ENCODE peak calls at places on chromosomes 11 and 22, in seven cellular contexts. F, P, G, L, O, Q and I are unnamed samples.

GRCh38 chr11:119942021-119942420 is 195.9 kb downstream of the TRIM29 start:
- DNase-seq in F (no peak), P (no peak), G (no peak), L (no peak), O (no peak), Q (no peak), I (no peak)

GRCh38 chr22:38829485-38829884 is 14.3 kb downstream of the NPTXR start:
- DNase-seq in F (no peak), P (no peak), G (no peak), L (no peak), O (no peak), Q (no peak), I (no peak)

GRCh38 chr11:130781906-130782305 is 134.4 kb downstream of the SNX19 start:
- DNase-seq in F (no peak), P (no peak), G (no peak), L (no peak), O (no peak), Q (no peak), I (no peak)

GRCh38 chr11:88656960-88657738 is 319.6 kb upstream of the CTSC start:
- DNase-seq in F (no peak), P (no peak), G (no peak), L (no peak), O (no peak), Q (no peak), I (no peak)

GRCh38 chr22:47434336-47435203 is 672.1 kb downstream of the TBC1D22A start:
- DNase-seq in F (no peak), P (no peak), G (no peak), L (no peak), O (no peak), Q (no peak), I (no peak)

GRCh38 chr11:18650859-18651557 is 16.9 kb upstream of the SPTY2D1 start:
- DNase-seq in F (no peak), P (peak), G (no peak), L (no peak), O (peak), Q (peak), I (peak)

GRCh38 chr11:122853971-122854446 is 15.7 kb downstream of the CRTAM start:
- DNase-seq in F (no peak), P (peak), G (peak), L (no peak), O (no peak), Q (peak), I (peak)

GRCh38 chr11:1202776-1203504 is 19.9 kb upstream of the MUC5B start:
- DNase-seq in F (peak), P (peak), G (peak), L (no peak), O (peak), Q (peak), I (peak)

GRCh38 chr11:46127150-46127638 is 5.9 kb upstream of the PHF21A start:
- DNase-seq in F (no peak), P (peak), G (no peak), L (no peak), O (no peak), Q (peak), I (peak)

GRCh38 chr11:61890536-61891330 is 612 bp downstream of the FADS3 start:
- DNase-seq in F (peak), P (peak), G (no peak), L (no peak), O (no peak), Q (peak), I (peak)

GRCh38 chr11:124329787-124330478 is 9.9 kb upstream of the OR8D2 start:
- DNase-seq in F (no peak), P (no peak), G (no peak), L (no peak), O (no peak), Q (no peak), I (no peak)

GRCh38 chr11:111548542-111548941 is 8.0 kb downstream of the LAYN start:
- DNase-seq in F (no peak), P (no peak), G (no peak), L (no peak), O (no peak), Q (no peak), I (no peak)

GRCh38 chr11:44286268-44286880 is 23.6 kb downstream of the ALX4 start:
- DNase-seq in F (no peak), P (peak), G (peak), L (no peak), O (peak), Q (peak), I (peak)

GRCh38 chr22:43891360-43892182 is at the start of gene PNPLA5:
- DNase-seq in F (peak), P (no peak), G (no peak), L (no peak), O (no peak), Q (no peak), I (no peak)

GRCh38 chr22:21865041-21865440 is 2.4 kb downstream of the MAPK1 start:
- DNase-seq in F (no peak), P (no peak), G (no peak), L (no peak), O (peak), Q (no peak), I (no peak)

GRCh38 chr11:86067230-86068137 is 1.4 kb downstream of the PICALM start:
- DNase-seq in F (no peak), P (peak), G (no peak), L (no peak), O (no peak), Q (peak), I (peak)

GRCh38 chr11:96338910-96339703 is 3.9 kb downstream of the MAML2 start:
- DNase-seq in F (no peak), P (no peak), G (peak), L (no peak), O (no peak), Q (no peak), I (peak)

GRCh38 chr11:86473991-86474833 is 99.5 kb downstream of the CCDC81 start:
- DNase-seq in F (no peak), P (no peak), G (no peak), L (no peak), O (no peak), Q (no peak), I (no peak)

GRCh38 chr11:2465201-2466068 is 20.6 kb downstream of the KCNQ1 start:
- DNase-seq in F (no peak), P (no peak), G (no peak), L (no peak), O (peak), Q (no peak), I (no peak)

GRCh38 chr11:74684661-74685060 is 46.6 kb downstream of the CHRDL2 start:
- DNase-seq in F (peak), P (no peak), G (no peak), L (no peak), O (no peak), Q (no peak), I (no peak)

GRCh38 chr11:113557926-113558325 is 82.7 kb upstream of the DRD2 start:
- DNase-seq in F (no peak), P (no peak), G (no peak), L (no peak), O (no peak), Q (no peak), I (no peak)

GRCh38 chr11:86798988-86799387 is 1.4 kb upstream of the PRSS23 start:
- DNase-seq in F (no peak), P (no peak), G (no peak), L (no peak), O (no peak), Q (no peak), I (no peak)

GRCh38 chr22:39745789-39746188 is 147.8 kb downstream of the ENTHD1 start:
- DNase-seq in F (no peak), P (no peak), G (no peak), L (no peak), O (no peak), Q (no peak), I (no peak)

GRCh38 chr11:87675993-87676392 is 499.2 kb downstream of the RAB38 start:
- DNase-seq in F (no peak), P (no peak), G (no peak), L (no peak), O (no peak), Q (no peak), I (no peak)

GRCh38 chr11:43582837-43583462 is 97.6 kb upstream of the HSD17B12 start:
- DNase-seq in F (peak), P (no peak), G (no peak), L (no peak), O (no peak), Q (no peak), I (no peak)

GRCh38 chr22:33555814-33556522 is 364.3 kb downstream of the LARGE1 start:
- DNase-seq in F (no peak), P (no peak), G (no peak), L (no peak), O (no peak), Q (no peak), I (peak)

GRCh38 chr11:85806876-85807275 is 4.1 kb downstream of the SYTL2 start:
- DNase-seq in F (no peak), P (no peak), G (no peak), L (peak), O (no peak), Q (no peak), I (no peak)

GRCh38 chr11:102157219-102157618 is 47.0 kb downstream of the YAP1 start:
- DNase-seq in F (no peak), P (peak), G (no peak), L (no peak), O (peak), Q (peak), I (peak)